ENCODE peak calls at places on chromosome 10, in four cellular contexts. One of them, this sample, is unnamed.

GRCh38 chr10:110903280-110904278 is 15.4 kb downstream of the BBIP1 start:
- DNase-seq in A549: no peak
- DNase-seq in stomach: no peak
- DNase-seq in ovary: no peak
- DNase-seq in this sample: no peak

GRCh38 chr10:62278461-62278910 is 9.8 kb upstream of the RTKN2 start:
- DNase-seq in stomach: no peak
- DNase-seq in ovary: no peak
- DNase-seq in A549: no peak
- DNase-seq in this sample: no peak

GRCh38 chr10:27742195-27742925 is 3.3 kb downstream of the MKX start:
- DNase-seq in ovary: peak
- DNase-seq in A549: peak
- DNase-seq in stomach: peak
- DNase-seq in this sample: peak

GRCh38 chr10:97830064-97830463 is 19.6 kb upstream of the GOLGA7B start:
- DNase-seq in A549: no peak
- DNase-seq in stomach: no peak
- DNase-seq in ovary: no peak
- DNase-seq in this sample: no peak

GRCh38 chr10:13839030-13839429 is 252.3 kb downstream of the PRPF18 start:
- DNase-seq in A549: no peak
- DNase-seq in ovary: no peak
- DNase-seq in stomach: no peak
- DNase-seq in this sample: no peak

GRCh38 chr10:47028466-47028865 is 117.2 kb downstream of the PTPN20 start:
- DNase-seq in ovary: no peak
- DNase-seq in A549: no peak
- DNase-seq in stomach: peak
- DNase-seq in this sample: peak

GRCh38 chr10:124185074-124185473 is 91.7 kb upstream of the CHST15 start:
- DNase-seq in A549: no peak
- DNase-seq in ovary: no peak
- DNase-seq in stomach: no peak
- DNase-seq in this sample: no peak

GRCh38 chr10:127679642-127680255 is 57.2 kb upstream of the FOXI2 start:
- DNase-seq in A549: no peak
- DNase-seq in stomach: no peak
- DNase-seq in ovary: no peak
- DNase-seq in this sample: no peak

GRCh38 chr10:7441395-7442161 is 30.7 kb upstream of the SFMBT2 start:
- DNase-seq in ovary: no peak
- DNase-seq in A549: no peak
- DNase-seq in stomach: no peak
- DNase-seq in this sample: no peak

GRCh38 chr10:6022693-6023092 is 39.5 kb downstream of the IL2RA start:
- DNase-seq in A549: no peak
- DNase-seq in ovary: no peak
- DNase-seq in stomach: no peak
- DNase-seq in this sample: no peak

GRCh38 chr10:13346280-13346819 is 1.7 kb downstream of the SEPHS1 start:
- DNase-seq in stomach: no peak
- DNase-seq in A549: no peak
- DNase-seq in ovary: no peak
- DNase-seq in this sample: no peak

GRCh38 chr10:27658788-27659187 is 86.8 kb downstream of the MKX start:
- DNase-seq in A549: no peak
- DNase-seq in stomach: no peak
- DNase-seq in ovary: no peak
- DNase-seq in this sample: no peak

DNA sequence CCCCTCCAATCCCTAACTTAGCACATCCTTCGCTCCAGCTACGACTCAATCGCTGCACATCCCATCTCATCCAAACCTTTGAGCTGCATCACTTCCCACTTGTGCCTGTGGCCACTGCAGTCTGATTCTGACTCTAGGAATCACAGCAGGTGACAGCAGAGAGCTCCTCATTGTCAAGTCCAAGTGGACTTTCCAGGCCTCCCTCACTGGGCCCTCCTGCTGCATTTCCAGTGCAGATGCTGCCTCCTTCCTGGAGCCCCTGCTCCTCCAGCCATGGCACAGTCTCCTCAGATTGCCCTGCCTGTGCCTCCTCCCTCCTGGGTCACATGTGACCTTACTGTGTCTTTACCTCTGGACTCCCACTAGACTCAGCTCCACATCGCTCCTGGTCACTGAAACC is 157.3 kb downstream of the USP6NL start:
- DNase-seq in ovary: no peak
- DNase-seq in A549: no peak
- DNase-seq in stomach: no peak
- DNase-seq in this sample: no peak
- TF ChIP-seq POLR2A in ovary: no peak
- TF ChIP-seq POLR2A in A549: no peak
- TF ChIP-seq POLR2A in stomach: no peak
- TF ChIP-seq POLR2A in this sample: no peak

GRCh38 chr10:129677377-129677927 is 210.4 kb downstream of the MGMT start:
- DNase-seq in A549: no peak
- DNase-seq in ovary: no peak
- DNase-seq in stomach: no peak
- DNase-seq in this sample: no peak

GRCh38 chr10:129680661-129681344 is 213.8 kb downstream of the MGMT start:
- DNase-seq in A549: no peak
- DNase-seq in ovary: no peak
- DNase-seq in stomach: no peak
- DNase-seq in this sample: no peak

GRCh38 chr10:129678186-129678585 is 211.1 kb downstream of the MGMT start:
- DNase-seq in stomach: no peak
- DNase-seq in ovary: no peak
- DNase-seq in A549: no peak
- DNase-seq in this sample: no peak

GRCh38 chr10:129676014-129676413 is 209.0 kb downstream of the MGMT start:
- DNase-seq in ovary: no peak
- DNase-seq in stomach: no peak
- DNase-seq in A549: no peak
- DNase-seq in this sample: no peak

DNA sequence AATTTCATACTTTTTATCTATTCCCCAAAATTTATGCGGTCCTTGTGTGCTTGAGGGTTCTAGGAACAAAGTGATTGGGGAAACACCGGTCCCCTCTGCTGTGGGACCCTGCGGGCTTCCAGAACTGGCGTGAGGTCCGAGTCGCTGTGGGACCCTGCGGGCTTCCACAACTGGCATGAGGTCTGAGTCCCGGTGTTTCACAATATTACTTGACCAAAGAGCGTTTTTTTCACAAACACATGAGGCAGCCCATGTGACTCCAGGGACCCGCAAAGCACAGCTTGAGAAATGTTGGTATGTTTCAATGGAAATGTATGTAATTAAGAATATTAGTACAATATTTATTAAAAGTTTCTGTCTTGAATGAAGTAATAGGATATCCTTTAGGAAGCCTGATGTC is 212.2 kb downstream of the MGMT start:
- DNase-seq in ovary: no peak
- DNase-seq in stomach: no peak
- DNase-seq in A549: no peak
- DNase-seq in this sample: no peak
- TF ChIP-seq POLR2A in ovary: no peak
- TF ChIP-seq POLR2A in stomach: no peak
- TF ChIP-seq POLR2A in A549: no peak
- TF ChIP-seq POLR2A in this sample: no peak

DNA sequence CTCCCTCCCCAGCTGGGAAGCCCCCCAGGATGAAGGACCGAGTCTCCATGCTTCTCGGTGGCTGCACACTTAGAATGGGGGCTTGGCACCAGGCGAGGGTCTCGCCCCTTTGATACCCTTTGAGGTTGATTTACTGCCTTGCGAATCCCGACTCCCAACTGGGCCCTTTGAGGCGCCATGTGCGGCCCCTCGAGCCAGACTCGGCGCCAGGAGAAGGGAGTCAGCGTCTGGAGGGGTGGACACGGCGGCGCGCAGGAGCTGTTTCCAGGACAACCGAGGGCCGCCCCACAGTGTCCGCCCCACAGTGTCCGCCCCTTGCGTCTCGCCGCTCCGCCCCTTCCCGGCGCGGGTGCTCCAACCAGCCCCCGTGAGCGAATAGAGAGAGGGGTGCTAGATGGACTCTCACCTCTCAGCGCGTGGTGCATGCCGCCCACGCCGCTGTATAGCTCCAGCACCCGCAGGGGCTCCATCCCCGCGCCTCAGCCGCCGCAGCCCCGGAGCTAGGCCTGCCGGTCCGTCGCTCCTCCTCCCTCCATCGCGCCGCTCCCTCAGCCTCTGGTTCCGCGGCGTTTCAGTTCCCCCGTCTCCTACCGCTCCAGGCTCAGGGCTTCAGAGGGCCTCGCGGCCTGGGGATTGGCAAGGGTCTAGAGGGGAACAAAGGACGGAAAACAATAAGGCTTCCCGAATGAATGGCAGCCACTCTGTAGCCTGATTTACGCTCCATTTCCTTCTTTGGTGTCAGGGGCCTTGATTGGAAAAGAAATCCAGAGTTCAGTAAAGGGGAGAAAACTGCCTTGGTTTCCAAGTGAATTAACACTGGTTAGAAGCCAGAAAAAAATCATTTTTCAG is at the start of gene TRDMT1:
- DNase-seq in A549: peak
- DNase-seq in ovary: peak
- DNase-seq in stomach: peak
- DNase-seq in this sample: peak
- TF ChIP-seq POLR2A in A549: peak
- TF ChIP-seq POLR2A in ovary: peak
- TF ChIP-seq POLR2A in stomach: no peak
- TF ChIP-seq POLR2A in this sample: no peak

DNA sequence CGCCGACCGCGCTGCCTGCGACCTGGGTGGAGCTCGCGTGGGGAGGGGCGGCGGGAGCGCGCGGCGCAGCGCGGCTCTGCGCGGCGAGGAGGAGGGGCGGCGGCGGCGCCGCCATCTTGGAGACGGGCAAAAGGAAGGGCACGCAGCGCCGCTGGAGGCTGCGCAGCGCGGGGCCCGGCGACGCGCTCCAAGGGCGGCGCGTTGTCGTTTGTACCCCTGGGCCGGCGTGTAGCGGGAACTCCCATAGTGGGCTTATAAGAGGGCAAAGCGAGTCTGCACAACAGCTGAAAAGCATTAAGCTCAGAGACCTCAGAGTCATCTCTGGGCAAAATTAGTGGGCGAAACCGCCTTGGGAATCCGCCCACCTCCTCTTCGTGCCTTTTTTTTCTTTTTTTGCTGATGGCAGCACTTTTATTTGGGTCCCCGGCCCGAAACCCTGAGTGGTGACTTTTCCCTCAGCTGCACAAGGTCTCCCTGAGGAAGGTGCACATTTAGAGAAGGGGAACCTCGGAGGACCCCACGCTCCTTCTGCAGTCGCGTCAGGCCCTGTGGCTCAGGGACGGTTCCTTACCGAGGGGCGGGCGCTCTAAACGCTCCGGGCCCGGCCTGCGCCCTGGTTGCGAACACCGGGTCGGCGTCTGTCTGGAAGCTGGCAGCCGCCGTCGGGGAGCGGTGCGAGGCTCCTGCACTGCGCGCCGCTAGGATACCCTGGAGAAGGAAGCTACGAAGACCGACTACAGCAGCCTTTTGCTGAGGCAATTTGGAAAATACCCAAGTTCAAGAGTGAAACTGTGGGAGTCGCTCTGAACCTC is 423 bp upstream of the MCMBP start:
- DNase-seq in A549: peak
- DNase-seq in stomach: peak
- DNase-seq in ovary: peak
- DNase-seq in this sample: peak
- TF ChIP-seq POLR2A in A549: peak
- TF ChIP-seq POLR2A in stomach: no peak
- TF ChIP-seq POLR2A in ovary: no peak
- TF ChIP-seq POLR2A in this sample: no peak

DNA sequence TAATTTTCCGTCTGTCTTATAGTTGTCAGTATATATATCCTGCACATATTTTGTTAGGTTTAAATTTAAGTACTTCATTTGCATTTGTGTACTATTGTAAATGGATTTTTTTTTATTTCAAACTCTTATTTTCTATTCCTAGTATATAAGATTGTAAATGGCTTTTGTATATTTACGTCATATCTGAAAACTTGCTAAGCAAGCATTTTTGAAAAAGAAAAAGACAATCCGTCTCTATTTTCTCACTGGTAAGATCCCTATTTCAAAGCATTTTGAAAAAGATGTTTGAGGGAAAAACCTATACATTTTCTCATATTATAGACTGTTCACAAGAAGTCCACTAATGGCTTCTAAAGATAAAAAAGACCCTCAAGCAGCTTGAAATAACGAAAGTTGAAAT is 1.2 kb upstream of the LYZL1 start:
- DNase-seq in stomach: no peak
- DNase-seq in A549: no peak
- DNase-seq in ovary: no peak
- DNase-seq in this sample: no peak
- TF ChIP-seq POLR2A in stomach: no peak
- TF ChIP-seq POLR2A in A549: no peak
- TF ChIP-seq POLR2A in ovary: no peak
- TF ChIP-seq POLR2A in this sample: no peak

DNA sequence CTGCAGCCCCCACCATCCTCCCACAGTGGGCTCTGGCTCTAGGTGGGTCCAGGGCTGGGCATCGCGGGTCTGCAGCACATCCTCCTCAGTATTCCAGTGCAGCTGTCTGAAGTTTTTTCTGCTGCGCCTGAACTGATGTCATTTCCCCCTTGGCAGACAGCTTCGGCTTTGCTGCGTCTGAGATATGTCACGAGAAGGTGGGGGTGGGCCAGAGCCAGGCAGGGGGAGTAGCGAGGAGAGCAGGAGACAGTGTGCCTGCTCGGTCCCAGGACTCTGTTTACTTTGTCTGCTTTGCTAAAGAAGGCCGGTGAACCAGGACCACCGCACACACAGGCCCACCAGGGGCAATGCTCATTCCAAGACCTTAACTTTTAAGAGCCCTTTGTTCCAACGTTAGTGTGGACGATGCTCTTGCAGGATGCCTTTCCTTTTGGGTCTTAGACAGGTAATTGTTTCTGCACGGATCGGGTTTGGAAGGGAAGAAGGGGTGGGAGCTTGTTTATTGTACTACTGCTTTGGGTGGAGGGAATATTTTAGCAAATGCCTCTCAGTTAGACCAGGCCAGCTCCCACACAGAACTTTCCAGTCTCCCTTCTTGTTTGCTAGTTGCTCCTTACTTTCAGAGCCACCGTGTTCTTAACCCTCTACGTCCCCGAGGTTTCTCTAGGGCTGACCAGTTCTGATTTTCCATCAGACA is 32.4 kb downstream of the WBP1L start:
- DNase-seq in ovary: peak
- DNase-seq in stomach: peak
- DNase-seq in A549: no peak
- DNase-seq in this sample: peak
- TF ChIP-seq POLR2A in ovary: peak
- TF ChIP-seq POLR2A in stomach: no peak
- TF ChIP-seq POLR2A in A549: no peak
- TF ChIP-seq POLR2A in this sample: peak

GRCh38 chr10:89283174-89283987 is 18.5 kb upstream of the IFIT2 start:
- DNase-seq in ovary: no peak
- DNase-seq in stomach: no peak
- DNase-seq in A549: no peak
- DNase-seq in this sample: no peak

GRCh38 chr10:89280501-89280900 is 21.3 kb upstream of the IFIT2 start:
- DNase-seq in ovary: no peak
- DNase-seq in stomach: no peak
- DNase-seq in A549: no peak
- DNase-seq in this sample: no peak

GRCh38 chr10:89281606-89282395 is 20.0 kb upstream of the IFIT2 start:
- DNase-seq in stomach: no peak
- DNase-seq in A549: no peak
- DNase-seq in ovary: no peak
- DNase-seq in this sample: no peak

GRCh38 chr10:89279449-89279869 is 22.4 kb upstream of the IFIT2 start:
- DNase-seq in ovary: no peak
- DNase-seq in stomach: peak
- DNase-seq in A549: peak
- DNase-seq in this sample: no peak

GRCh38 chr10:89283988-89284475 is 17.8 kb upstream of the IFIT2 start:
- DNase-seq in A549: peak
- DNase-seq in stomach: no peak
- DNase-seq in ovary: peak
- DNase-seq in this sample: no peak
- TF ChIP-seq POLR2A in A549: no peak
- TF ChIP-seq POLR2A in stomach: no peak
- TF ChIP-seq POLR2A in ovary: no peak
- TF ChIP-seq POLR2A in this sample: no peak